ENCODE peak calls at places on chromosomes 4 and X, in five cellular contexts. Z is nucleus accumbens, V is NCI-H1105, R is KBM-7, Q is lung. L is an unnamed sample.

GRCh38 chr4:123673971-123674370 is 277.4 kb downstream of the SPRY1 start:
- DNase-seq in Z (no peak), V (no peak), R (no peak), Q (no peak), L (no peak)

GRCh38 chrX:117743469-117744251 is 372.9 kb downstream of the KLHL13 start:
- DNase-seq in Z (no peak), V (peak), R (peak), Q (no peak), L (no peak)

GRCh38 chrX:6184900-6185515 is 43.7 kb downstream of the NLGN4X start:
- DNase-seq in Z (no peak), V (no peak), R (no peak), Q (no peak), L (peak)

GRCh38 chr4:25449270-25449669 is 72.2 kb downstream of the ANAPC4 start:
- DNase-seq in Z (no peak), V (no peak), R (no peak), Q (no peak), L (no peak)

GRCh38 chr4:75919914-75920313 is 17.7 kb upstream of the PPEF2 start:
- DNase-seq in Z (no peak), V (no peak), R (no peak), Q (no peak), L (no peak)

GRCh38 chr4:89307446-89308160 is at the start of gene GPRIN3:
- DNase-seq in Z (peak), V (peak), R (peak), Q (peak), L (no peak)

GRCh38 chrX:46554942-46555341 is 9.7 kb upstream of the ZNF674 start:
- DNase-seq in Z (no peak), V (no peak), R (peak), Q (no peak), L (no peak)

GRCh38 chrX:106588801-106589200 is 23.0 kb upstream of the RADX start:
- DNase-seq in Z (no peak), V (no peak), R (no peak), Q (no peak), L (no peak)

GRCh38 chr4:108941914-108942379 is 179.1 kb upstream of the ETNPPL start:
- DNase-seq in Z (no peak), V (no peak), R (peak), Q (no peak), L (no peak)

GRCh38 chr4:138184881-138185280 is 57.3 kb downstream of the SLC7A11 start:
- DNase-seq in Z (no peak), V (no peak), R (no peak), Q (no peak), L (no peak)

GRCh38 chr4:168643083-168643795 is 146.4 kb downstream of the PALLD start:
- DNase-seq in Z (no peak), V (no peak), R (no peak), Q (no peak), L (no peak)